ENCODE peak calls at places on chromosomes 13 and 19, in five cellular contexts. L is K562, X is WTC11, K is HepG2, P is GM12878. R is an unnamed sample.

GRCh38 chr19:34336781-34337271 is 28.2 kb upstream of the GPI start:
- DNase-seq in X (no peak), L (peak; percentile 42), K (no peak), P (no peak), R (peak; percentile 46)

GRCh38 chr19:31214086-31214485 is 135.2 kb downstream of the TSHZ3 start:
- DNase-seq in K (no peak), X (no peak), L (peak; percentile 60), P (no peak), R (peak; percentile 80)

GRCh38 chr19:37594982-37595382 is 306 bp downstream of the ZNF540 start:
- DNase-seq in X (peak; percentile 50), L (peak; percentile 53), P (peak; percentile 16), K (no peak), R (no peak)

GRCh38 chr19:46732966-46733692 is 12.7 kb upstream of the FKRP start:
- DNase-seq in P (no peak), X (no peak), L (no peak), K (no peak), R (no peak)

GRCh38 chr19:8366961-8367326 is 3.0 kb downstream of the ANGPTL4 start:
- DNase-seq in L (no peak), X (no peak), K (no peak), P (no peak), R (no peak)

GRCh38 chr19:40689339-40690049 is 957 bp downstream of the NUMBL start:
- DNase-seq in L (peak; percentile 68), X (peak; percentile 32), P (no peak), K (no peak), R (no peak)

GRCh38 chr13:113739527-113740285 is 19.3 kb upstream of the TMEM255B start:
- DNase-seq in L (no peak), K (no peak), P (no peak), X (no peak), R (no peak)

GRCh38 chr13:79085021-79085420 is 321.0 kb downstream of the RBM26 start:
- DNase-seq in P (no peak), X (no peak), K (no peak), L (no peak), R (no peak)

GRCh38 chr19:57719901-57720519 is 7.4 kb downstream of the ZNF671 start:
- DNase-seq in K (no peak), L (no peak), X (no peak), P (no peak), R (no peak)

GRCh38 chr13:97234236-97234635 is 12.1 kb downstream of the MBNL2 start:
- DNase-seq in K (peak; percentile 67), P (no peak), L (no peak), X (no peak), R (no peak)

GRCh38 chr13:52348081-52348480 is 57.9 kb downstream of the THSD1 start:
- DNase-seq in X (no peak), K (no peak), P (no peak), L (no peak), R (no peak)

GRCh38 chr19:13598098-13598497 is 91.8 kb upstream of the CACNA1A start:
- DNase-seq in L (no peak), X (no peak), K (no peak), P (no peak), R (no peak)

GRCh38 chr13:91291078-91291477 is 56.4 kb upstream of the MIR17HG start:
- DNase-seq in X (no peak), L (no peak), K (no peak), P (no peak), R (no peak)

GRCh38 chr19:40144947-40145748 is 46.1 kb upstream of the MAP3K10 start:
- DNase-seq in P (no peak), K (no peak), L (no peak), X (no peak), R (no peak)

GRCh38 chr19:907183-907853 is 5.7 kb downstream of the R3HDM4 start:
- DNase-seq in P (no peak), X (no peak), K (no peak), L (peak; percentile 99), R (no peak)

GRCh38 chr13:57631607-57632275 is at the start of gene PCDH17:
- DNase-seq in P (no peak), K (no peak), X (peak; percentile 54), L (no peak), R (no peak)

GRCh38 chr19:35446194-35446593 is 1.9 kb upstream of the FFAR2 start:
- DNase-seq in K (no peak), L (no peak), P (no peak), X (no peak), R (no peak)

GRCh38 chr19:13934785-13935109 is 3.5 kb downstream of the PODNL1 start:
- DNase-seq in P (no peak), K (no peak), L (no peak), X (no peak), R (no peak)

GRCh38 chr13:38888309-38888708 is 102.3 kb downstream of the STOML3 start:
- DNase-seq in P (no peak), L (no peak), X (no peak), K (no peak), R (no peak)

GRCh38 chr13:44068169-44068568 is 188.5 kb downstream of the LACC1 start:
- DNase-seq in K (no peak), L (no peak), X (no peak), P (no peak), R (no peak)

GRCh38 chr19:56088454-56089215 is 32.5 kb downstream of the ZNF787 start:
- DNase-seq in K (no peak), P (no peak), L (no peak), X (no peak), R (no peak)

DNA sequence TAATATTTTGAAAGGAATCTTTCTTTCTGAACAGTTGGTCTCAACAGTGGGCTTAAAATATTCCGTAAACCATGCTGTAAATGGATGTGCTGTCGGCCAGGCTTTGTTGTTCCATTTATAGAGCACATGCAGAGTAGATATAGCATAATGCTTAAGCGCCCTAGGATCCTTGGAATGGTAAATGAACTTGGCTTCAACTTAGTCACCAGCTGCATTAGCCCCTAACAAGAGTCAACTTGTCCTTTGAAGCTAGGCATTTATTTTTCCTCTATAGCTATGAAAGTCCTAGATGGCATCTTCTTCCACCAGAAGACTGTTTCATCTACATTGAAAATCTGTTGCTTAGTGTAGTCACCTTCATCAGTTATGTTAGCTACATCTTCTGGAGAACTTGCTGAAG is 47.6 kb downstream of the SACS start:
- DNase-seq in L (no peak), X (no peak), P (no peak), K (no peak), R (no peak)
- TF ChIP-seq ESRRA in L (no peak), X (no peak), P (no peak), K (no peak), R (no peak)

GRCh38 chr19:15461694-15462093 is 2.6 kb downstream of the RASAL3 start:
- DNase-seq in L (no peak), P (no peak), X (no peak), K (no peak), R (no peak)

GRCh38 chr19:15463865-15464371 is 426 bp downstream of the RASAL3 start:
- DNase-seq in L (no peak), P (no peak), X (peak; percentile 35), K (no peak), R (no peak)

GRCh38 chr19:15467734-15468214 is 3.4 kb upstream of the RASAL3 start:
- DNase-seq in P (no peak), L (no peak), X (no peak), K (no peak), R (no peak)

GRCh38 chr19:15466851-15467733 is 2.7 kb upstream of the RASAL3 start:
- DNase-seq in P (peak; percentile 97), L (no peak), K (no peak), X (no peak), R (peak; percentile 55)

GRCh38 chr19:15464394-15465385 is at the start of gene RASAL3:
- DNase-seq in P (peak; percentile 51), X (no peak), L (no peak), K (no peak), R (no peak)
- TF ChIP-seq MAX in P (peak; percentile 84), X (no peak), L (no peak), K (no peak), R (no peak)

DNA sequence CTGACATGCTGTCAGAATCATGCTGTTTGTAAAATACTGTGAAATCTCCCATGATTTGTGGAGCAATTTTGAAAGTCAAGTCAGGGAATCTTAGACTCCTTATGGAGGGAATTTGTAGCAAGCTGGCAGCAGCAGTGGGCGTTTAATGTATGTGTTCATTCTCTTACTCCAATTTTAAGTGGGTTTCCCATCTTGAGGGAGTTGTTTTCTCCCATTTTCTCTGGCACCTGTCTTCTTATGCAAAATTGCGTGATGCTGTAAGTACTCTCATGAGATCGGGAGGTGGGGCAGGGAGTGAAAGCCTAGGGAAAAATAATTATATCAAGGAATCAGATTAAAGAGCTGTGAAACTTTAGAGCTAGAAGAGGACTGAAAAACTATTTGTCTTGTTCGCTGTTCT is 16.0 kb upstream of the GTF2F2 start:
- DNase-seq in L (no peak), X (no peak), P (no peak), K (no peak), R (no peak)
- TF ChIP-seq ESRRA in L (no peak), X (no peak), P (no peak), K (no peak), R (no peak)

GRCh38 chr13:75723927-75724326 is 87.8 kb downstream of the LMO7 start:
- DNase-seq in P (no peak), X (no peak), K (no peak), L (no peak), R (no peak)

GRCh38 chr13:75721307-75721706 is 85.2 kb downstream of the LMO7 start:
- DNase-seq in P (no peak), X (no peak), K (no peak), L (no peak), R (no peak)

GRCh38 chr13:75726313-75726712 is 90.2 kb downstream of the LMO7 start:
- DNase-seq in P (no peak), L (no peak), X (no peak), K (no peak), R (no peak)

GRCh38 chr13:75725784-75726183 is 89.7 kb downstream of the LMO7 start:
- DNase-seq in K (no peak), X (no peak), L (no peak), P (no peak), R (no peak)

DNA sequence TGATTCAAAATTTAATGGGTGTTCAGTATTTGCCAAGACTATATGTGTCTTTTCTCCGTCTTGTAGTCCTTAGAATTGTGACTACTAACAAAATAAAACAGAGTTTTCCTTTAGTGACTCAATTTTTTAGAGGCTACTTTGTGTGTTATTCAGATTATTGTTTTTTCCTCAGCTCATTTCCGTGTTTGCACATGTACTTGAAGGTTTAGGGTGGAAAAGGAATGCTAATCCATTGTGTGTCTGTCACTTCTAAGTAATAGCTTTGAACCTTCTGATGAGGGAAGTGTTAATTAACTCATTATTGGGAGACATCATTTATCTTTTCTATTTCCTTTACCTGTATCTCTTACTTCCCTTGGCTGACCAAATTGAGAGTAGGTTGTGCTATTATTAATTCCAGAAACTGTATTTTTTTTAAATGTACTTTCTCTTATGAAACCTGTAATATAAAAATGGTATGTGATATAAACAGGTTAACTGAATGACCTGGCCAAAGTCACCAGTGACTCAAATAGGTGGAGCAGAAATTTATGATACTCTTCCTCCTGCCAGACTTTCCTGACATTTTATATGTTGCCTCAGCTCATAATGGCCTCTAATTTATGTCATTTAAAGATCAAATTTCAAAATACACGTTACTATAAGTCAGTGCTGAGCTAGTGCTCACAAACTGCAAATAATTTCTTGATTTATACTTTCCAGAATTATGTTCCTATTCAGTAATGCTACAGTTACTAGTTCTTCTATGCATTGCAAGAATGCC is 88.8 kb downstream of the LMO7 start:
- DNase-seq in X (no peak), K (no peak), L (no peak), P (no peak), R (no peak)
- TF ChIP-seq MAX in X (no peak), K (no peak), L (no peak), P (no peak), R (no peak)

R was measured in A549.